ENCODE peak calls at places on chromosomes 5 and 9, in five cellular contexts. C, B, I, S and U are unnamed samples. For H3K4me1, the result is how much of the 10 kb centered on the place peaks cover.

GRCh38 chr9:137339045-137339444 is 37.0 kb upstream of the NRARP start:
- DNase-seq in C (no peak), B (no peak), I (no peak), S (no peak), U (no peak)

GRCh38 chr9:74940600-74940999 is 12.1 kb downstream of the C9orf40 start:
- DNase-seq in C (no peak), B (peak), I (no peak), S (no peak), U (no peak)

GRCh38 chr5:173318338-173318737 is 9.9 kb downstream of the STC2 start:
- DNase-seq in C (no peak), B (no peak), I (no peak), S (no peak), U (no peak)

GRCh38 chr9:81430727-81431126 is 258.6 kb downstream of the TLE1 start:
- DNase-seq in C (no peak), B (no peak), I (no peak), S (no peak), U (no peak)

GRCh38 chr9:126696764-126697145 is 83.0 kb downstream of the LMX1B start:
- DNase-seq in C (no peak), B (no peak), I (no peak), S (peak), U (no peak)

GRCh38 chr5:164207646-164208045 is 702.2 kb downstream of the MAT2B start:
- DNase-seq in C (no peak), B (no peak), I (no peak), S (no peak), U (no peak)

GRCh38 chr9:98726735-98727134 is 18.0 kb upstream of the GABBR2 start:
- DNase-seq in C (no peak), B (no peak), I (no peak), S (no peak), U (no peak)

GRCh38 chr9:16221350-16221749 is 649.1 kb downstream of the BNC2 start:
- DNase-seq in C (peak), B (no peak), I (no peak), S (no peak), U (no peak)

GRCh38 chr9:124284237-124284831 is 26.6 kb downstream of the NEK6 start:
- DNase-seq in C (peak), B (no peak), I (no peak), S (no peak), U (no peak)

GRCh38 chr9:137198051-137198747 is 2.3 kb downstream of the TPRN start:
- DNase-seq in C (no peak), B (peak), I (no peak), S (no peak), U (no peak)

GRCh38 chr9:93898502-93899426 is 56.4 kb downstream of the BARX1 start:
- DNase-seq in C (peak), B (no peak), I (peak), S (peak), U (no peak)

GRCh38 chr9:127192744-127193143 is 70.3 kb upstream of the ANGPTL2 start:
- DNase-seq in C (no peak), B (no peak), I (no peak), S (peak), U (no peak)

GRCh38 chr5:41004931-41005330 is 66.2 kb downstream of the MROH2B start:
- DNase-seq in C (no peak), B (no peak), I (no peak), S (no peak), U (no peak)

GRCh38 chr9:121772600-121773285 is 121.3 kb downstream of the DAB2IP start:
- DNase-seq in C (peak), B (no peak), I (peak), S (peak), U (no peak)

GRCh38 chr5:37086466-37087178 is 162.6 kb downstream of the CPLANE1 start:
- DNase-seq in C (no peak), B (peak), I (no peak), S (no peak), U (no peak)

GRCh38 chr5:53298841-53299240 is 181.6 kb upstream of the FST start:
- DNase-seq in C (no peak), B (no peak), I (no peak), S (no peak), U (no peak)

GRCh38 chr9:90970603-90971002 is 169.0 kb downstream of the SYK start:
- DNase-seq in C (no peak), B (no peak), I (no peak), S (no peak), U (no peak)

GRCh38 chr9:109733690-109734089 is 46.3 kb upstream of the PALM2AKAP2 start:
- DNase-seq in C (no peak), B (no peak), I (no peak), S (no peak), U (no peak)

GRCh38 chr5:172488221-172488620 is 33.9 kb upstream of the SH3PXD2B start:
- DNase-seq in C (no peak), B (no peak), I (peak), S (no peak), U (no peak)

GRCh38 chr9:89328064-89328463 is 9.8 kb downstream of the SECISBP2 start:
- DNase-seq in C (no peak), B (no peak), I (no peak), S (no peak), U (no peak)

GRCh38 chr9:121650220-121651013 is 1.0 kb upstream of the DAB2IP start:
- DNase-seq in C (peak), B (peak), I (no peak), S (peak), U (no peak)

GRCh38 chr5:167049043-167049663 is 1242.3 kb upstream of the WWC1 start:
- DNase-seq in C (no peak), B (peak), I (no peak), S (no peak), U (no peak)

GRCh38 chr5:10513501-10514442 is 50.1 kb upstream of the ANKRD33B start:
- DNase-seq in C (no peak), B (no peak), I (no peak), S (peak), U (no peak)

GRCh38 chr5:21613971-21614488 is 1239.1 kb downstream of the CDH12 start:
- DNase-seq in C (no peak), B (no peak), I (no peak), S (no peak), U (no peak)

GRCh38 chr9:91428431-91428830 is 4.8 kb upstream of the NFIL3 start:
- DNase-seq in C (no peak), B (no peak), I (no peak), S (no peak), U (no peak)

GRCh38 chr5:15992918-15993317 is 186.7 kb downstream of the MARCHF11 start:
- DNase-seq in C (no peak), B (no peak), I (no peak), S (no peak), U (no peak)

GRCh38 chr9:4117835-4118610 is 181.8 kb downstream of the GLIS3 start:
- DNase-seq in C (no peak), B (peak), I (no peak), S (peak), U (no peak)

GRCh38 chr5:62097361-62097760 is 208.6 kb upstream of the KIF2A start:
- DNase-seq in C (no peak), B (no peak), I (no peak), S (no peak), U (no peak)

GRCh38 chr9:37936965-37937364 is 33.0 kb upstream of the SLC25A51 start:
- DNase-seq in C (no peak), B (no peak), I (no peak), S (no peak), U (no peak)

GRCh38 chr9:35000535-35001284 is 11.2 kb downstream of the DNAJB5 start:
- DNase-seq in C (no peak), B (no peak), I (no peak), S (no peak), U (no peak)

GRCh38 chr5:77210091-77211012 is at the start of gene PDE8B:
- DNase-seq in C (no peak), B (no peak), I (no peak), S (peak), U (no peak)

GRCh38 chr9:72758944-72759343 is 193.9 kb downstream of the ALDH1A1 start:
- DNase-seq in C (no peak), B (no peak), I (no peak), S (no peak), U (no peak)
- H3K4me3 ChIP-seq in C (no peak), B (no peak), I (no peak), S (no peak), U (no peak)

GRCh38 chr5:67179695-67180302 is 16.8 kb downstream of the CD180 start:
- DNase-seq in C (no peak), B (no peak), I (no peak), S (no peak), U (no peak)

GRCh38 chr5:67178085-67178484 is 18.5 kb downstream of the CD180 start:
- DNase-seq in C (no peak), B (no peak), I (no peak), S (no peak), U (no peak)

GRCh38 chr5:67183859-67184258 is 12.7 kb downstream of the CD180 start:
- DNase-seq in C (no peak), B (no peak), I (no peak), S (no peak), U (no peak)

GRCh38 chr5:67182406-67182805 is 14.2 kb downstream of the CD180 start:
- DNase-seq in C (peak), B (no peak), I (peak), S (peak), U (peak)

DNA sequence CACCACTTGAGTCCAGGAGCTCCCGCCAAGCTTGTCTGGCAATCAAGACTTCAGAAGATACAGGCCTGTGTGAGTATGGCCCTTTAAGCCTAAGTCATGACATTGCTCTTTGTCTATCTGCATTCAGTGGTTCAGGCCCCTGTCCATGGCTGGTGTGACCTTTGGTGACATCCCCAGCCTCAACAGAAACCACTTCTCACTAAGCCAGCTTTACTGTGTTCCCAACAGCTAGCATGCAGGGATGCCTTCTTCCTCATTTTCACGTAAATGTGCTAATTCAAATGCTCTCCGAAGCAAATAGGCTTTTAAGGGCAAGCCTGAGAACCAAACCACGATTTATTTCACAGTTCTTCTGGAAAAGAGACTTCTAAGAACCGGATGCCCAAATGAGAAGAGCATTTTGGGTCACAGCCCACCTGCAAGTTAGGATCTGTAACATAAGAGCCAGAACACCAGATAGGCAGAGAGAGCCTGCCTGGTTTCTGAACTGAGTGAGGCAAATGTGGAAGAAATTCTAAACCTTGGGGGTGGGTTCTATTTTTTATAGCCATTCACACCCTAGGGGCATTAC is 14.9 kb downstream of the CD180 start:
- DNase-seq in C (no peak), B (no peak), I (no peak), S (no peak), U (no peak)
- H3K4me1 ChIP-seq in C (under half), B (under half), I (under half), S (under half), U (under half)

GRCh38 chr9:113794721-113795120 is 81.4 kb upstream of the ZNF618 start:
- DNase-seq in C (no peak), B (no peak), I (no peak), S (no peak), U (no peak)

GRCh38 chr9:113793558-113793957 is 82.6 kb upstream of the ZNF618 start:
- DNase-seq in C (no peak), B (no peak), I (no peak), S (no peak), U (no peak)

GRCh38 chr9:113798062-113799030 is 77.8 kb upstream of the ZNF618 start:
- DNase-seq in C (no peak), B (no peak), I (no peak), S (no peak), U (no peak)

GRCh38 chr9:113795811-113796392 is 80.2 kb upstream of the ZNF618 start:
- DNase-seq in C (no peak), B (no peak), I (no peak), S (no peak), U (no peak)

GRCh38 chr9:113796651-113797426 is 79.3 kb upstream of the ZNF618 start:
- DNase-seq in C (no peak), B (no peak), I (no peak), S (no peak), U (no peak)
- TF ChIP-seq CTCF in C (no peak), B (no peak), I (no peak), S (no peak), U (no peak)

GRCh38 chr9:95142728-95143127 is 174.8 kb downstream of the FANCC start:
- DNase-seq in C (no peak), B (no peak), I (no peak), S (no peak), U (no peak)

GRCh38 chr9:95148121-95148520 is 169.4 kb downstream of the FANCC start:
- DNase-seq in C (no peak), B (no peak), I (no peak), S (no peak), U (no peak)

GRCh38 chr9:95150903-95151302 is 166.6 kb downstream of the FANCC start:
- DNase-seq in C (no peak), B (no peak), I (no peak), S (no peak), U (no peak)

GRCh38 chr9:95143591-95144561 is 173.6 kb downstream of the FANCC start:
- DNase-seq in C (peak), B (peak), I (peak), S (no peak), U (no peak)

GRCh38 chr9:95147452-95147851 is 170.1 kb downstream of the FANCC start:
- DNase-seq in C (no peak), B (no peak), I (no peak), S (no peak), U (no peak)
- H3K4me3 ChIP-seq in C (no peak), B (no peak), I (no peak), S (no peak), U (no peak)

DNA sequence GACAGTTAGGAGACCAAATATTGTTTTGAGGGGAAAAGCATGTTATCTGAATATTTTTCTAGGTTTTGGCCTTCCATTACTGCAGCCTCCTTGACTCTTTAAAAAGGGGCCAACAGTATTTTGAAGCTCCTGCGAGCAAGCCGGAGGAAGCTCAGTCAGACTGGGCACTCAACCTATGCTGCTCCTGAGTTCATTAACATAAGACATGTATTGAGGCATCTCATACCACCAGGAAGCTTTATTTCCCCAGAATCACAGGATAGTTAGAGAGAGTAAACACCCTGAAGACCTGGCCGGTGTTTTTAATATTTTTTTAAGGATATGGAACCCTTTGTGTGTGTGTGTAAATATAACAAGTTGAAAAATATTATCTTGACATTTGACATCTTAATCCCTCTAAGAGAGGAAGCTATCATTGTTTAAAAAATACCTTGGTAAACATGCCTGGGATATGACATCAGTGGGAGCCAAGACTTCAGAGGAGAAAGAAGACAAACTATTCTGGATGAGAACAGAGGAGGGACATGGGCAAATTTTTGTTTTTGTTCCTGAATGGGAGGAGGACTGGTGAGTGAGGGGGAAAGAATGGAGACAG is 139.3 kb upstream of the SLIT3 start:
- DNase-seq in C (no peak), B (no peak), I (no peak), S (no peak), U (no peak)
- H3K4me1 ChIP-seq in C (under half), B (under half), I (half or more), S (under half), U (under half)